ENCODE peak calls at places on chromosomes 1 and 21, in ten cellular contexts. B is central memory CD4-positive, alpha-beta T cell; J is stimulated activated CD4-positive, alpha-beta T cell treated with anti-CD3 and anti-CD28 coated beads, Interleukin-12 subunit alpha, Interleukin-12 subunit beta, amount 100 ng/mL, for 4 hours; T is GM06990; X is C1 segment of cervical spinal cord; R is AG09309; Z is HTR-8/SVneo; Y is foreskin fibroblast; C is substantia nigra; E is GM19239. H is an unnamed sample.
A peak's percentile ranks its signal among the peaks of the same experiment; 100 is the strongest.

GRCh38 chr1:57377731-57378139 is 46.1 kb downstream of the DAB1 start:
- DNase-seq in Z (no peak), Y (no peak), R (no peak), J (no peak), E (no peak), B (no peak), T (no peak), C (no peak), X (no peak), H (no peak)

GRCh38 chr21:39681257-39681656 is 63.7 kb upstream of the IGSF5 start:
- DNase-seq in J (no peak), X (no peak), T (no peak), C (no peak), R (peak; percentile 77), E (no peak), B (no peak), Y (peak; percentile 15), Z (no peak), H (no peak)

GRCh38 chr1:207925210-207925609 is 14.3 kb upstream of the CD34 start:
- DNase-seq in E (no peak), X (no peak), R (no peak), J (no peak), Y (peak; percentile 36), B (no peak), T (no peak), Z (no peak), C (no peak), H (no peak)

GRCh38 chr1:182438326-182438725 is 11.6 kb upstream of the RGSL1 start:
- DNase-seq in J (no peak), C (no peak), Y (no peak), B (no peak), T (no peak), Z (no peak), E (no peak), R (no peak), X (no peak), H (no peak)

GRCh38 chr1:108881369-108881768 is 4.6 kb downstream of the GPSM2 start:
- DNase-seq in Z (no peak), E (no peak), B (no peak), R (no peak), C (no peak), T (no peak), J (no peak), X (no peak), Y (peak; percentile 64), H (no peak)

GRCh38 chr1:205963756-205964155 is 20.5 kb upstream of the SLC26A9 start:
- DNase-seq in X (no peak), J (no peak), R (no peak), E (no peak), C (no peak), B (no peak), Y (no peak), T (no peak), Z (no peak), H (no peak)

GRCh38 chr1:31170486-31170735 is 69.3 kb downstream of the NKAIN1 start:
- DNase-seq in B (no peak), J (no peak), R (no peak), E (no peak), X (no peak), Z (no peak), C (no peak), Y (no peak), T (no peak), H (no peak)

GRCh38 chr1:58409826-58410225 is 136.7 kb downstream of the OMA1 start:
- DNase-seq in C (no peak), B (no peak), Y (peak; percentile 53), Z (peak; percentile 14), R (peak; percentile 93), T (no peak), E (no peak), X (no peak), J (no peak), H (no peak)

GRCh38 chr1:244088161-244088560 is 37.1 kb downstream of the ZBTB18 start:
- DNase-seq in T (no peak), J (no peak), Y (no peak), E (no peak), Z (no peak), C (no peak), X (no peak), B (no peak), R (no peak), H (no peak)

GRCh38 chr1:173714759-173715537 is at the start of gene KLHL20:
- DNase-seq in Z (peak; percentile 82), B (peak; percentile 88), E (peak; percentile 64), C (peak; percentile 62), J (peak; percentile 69), T (peak; percentile 87), X (peak; percentile 31), Y (peak; percentile 94), R (peak; percentile 63), H (peak; percentile 95)

GRCh38 chr1:219812491-219813221 is 115.7 kb downstream of the SLC30A10 start:
- DNase-seq in R (peak; percentile 40), E (peak; percentile 38), Y (peak; percentile 82), C (peak; percentile 43), X (peak; percentile 7), T (no peak), J (no peak), Z (peak; percentile 68), B (no peak), H (peak; percentile 71)

GRCh38 chr21:45235488-45235887 is 52.2 kb downstream of the POFUT2 start:
- DNase-seq in T (no peak), J (no peak), Z (no peak), X (no peak), R (no peak), C (no peak), B (no peak), E (no peak), Y (no peak), H (no peak)

GRCh38 chr1:43890815-43891214 is 42.8 kb upstream of the ARTN start:
- DNase-seq in B (no peak), R (no peak), E (no peak), Y (peak; percentile 33), Z (no peak), C (no peak), T (no peak), J (no peak), X (no peak), H (no peak)

GRCh38 chr1:183361081-183361480 is 57.1 kb downstream of the NMNAT2 start:
- DNase-seq in C (no peak), J (no peak), T (no peak), Z (no peak), B (no peak), R (no peak), E (no peak), X (no peak), Y (no peak), H (no peak)

GRCh38 chr1:201602413-201603265 is 63.7 kb downstream of the NAV1 start:
- DNase-seq in B (no peak), X (no peak), Z (peak; percentile 86), J (no peak), R (peak; percentile 75), C (no peak), Y (peak; percentile 87), E (no peak), T (no peak), H (no peak)

GRCh38 chr1:193703101-193703500 is 516.7 kb upstream of the B3GALT2 start:
- DNase-seq in Z (no peak), C (no peak), R (no peak), X (no peak), T (no peak), E (no peak), J (no peak), Y (no peak), B (no peak), H (no peak)

GRCh38 chr21:46054447-46054846 is 43.5 kb upstream of the COL6A2 start:
- DNase-seq in C (no peak), T (no peak), Z (no peak), Y (peak; percentile 78), B (no peak), E (no peak), X (no peak), J (no peak), R (no peak), H (no peak)

GRCh38 chr1:201888282-201889033 is at the start of gene SHISA4:
- DNase-seq in X (peak; percentile 97), Z (peak; percentile 92), R (no peak), B (no peak), T (no peak), Y (peak; percentile 90), E (no peak), C (peak; percentile 96), J (peak; percentile 6), H (no peak)

GRCh38 chr1:115829023-115829674 is 11.8 kb downstream of the NHLH2 start:
- DNase-seq in Y (peak; percentile 89), C (no peak), R (peak; percentile 90), Z (no peak), E (no peak), J (no peak), X (no peak), B (no peak), T (no peak), H (no peak)

GRCh38 chr1:232705815-232706575 is 76.1 kb upstream of the SIPA1L2 start:
- DNase-seq in C (no peak), Y (peak; percentile 25), X (no peak), J (no peak), E (no peak), Z (no peak), B (no peak), R (no peak), T (no peak), H (no peak)

GRCh38 chr1:234473123-234473522 is 5.9 kb downstream of the TARBP1 start:
- DNase-seq in J (no peak), B (no peak), Z (peak; percentile 23), X (no peak), C (no peak), T (no peak), E (no peak), R (no peak), Y (no peak), H (peak; percentile 50)

GRCh38 chr1:54117815-54118563 is 34.8 kb downstream of the CDCP2 start:
- DNase-seq in J (no peak), E (no peak), Z (no peak), X (peak; percentile 8), B (no peak), C (peak; percentile 19), T (no peak), Y (peak; percentile 43), R (no peak), H (no peak)

GRCh38 chr1:151408891-151409290 is 9.5 kb downstream of the PSMB4 start:
- DNase-seq in R (no peak), Y (no peak), Z (no peak), B (no peak), X (no peak), T (no peak), E (no peak), J (no peak), C (no peak), H (no peak)

GRCh38 chr1:115764541-115764940 is 4.0 kb downstream of the CASQ2 start:
- DNase-seq in B (no peak), C (no peak), E (no peak), J (no peak), T (no peak), X (no peak), Y (peak; percentile 73), R (no peak), Z (no peak), H (peak; percentile 18)

GRCh38 chr1:174768516-174768915 is 231.2 kb upstream of the CACYBP start:
- DNase-seq in B (no peak), Z (no peak), Y (peak; percentile 8), J (no peak), R (no peak), X (no peak), E (no peak), C (no peak), T (no peak), H (no peak)

GRCh38 chr1:46298387-46298786 is 5.0 kb downstream of the LRRC41 start:
- DNase-seq in Y (no peak), R (no peak), T (no peak), X (no peak), Z (no peak), E (no peak), C (no peak), J (no peak), B (no peak), H (no peak)

GRCh38 chr1:212491454-212491853 is 58.7 kb downstream of the NENF start:
- DNase-seq in T (no peak), Z (no peak), E (no peak), X (no peak), C (no peak), J (no peak), Y (no peak), R (no peak), B (no peak), H (no peak)

GRCh38 chr1:48402619-48403018 is 69.4 kb downstream of the SPATA6 start:
- DNase-seq in R (no peak), X (no peak), B (no peak), T (no peak), J (no peak), C (no peak), E (no peak), Z (no peak), Y (no peak), H (no peak)